ENCODE peak calls at places on chromosomes 16 and 17, in ten cellular contexts. Q is heart right ventricle, M is Panc1, N is stomach, V is Calu3, E is progenitor cell of endocrine pancreas, F is GM10248, A is B cell, K is WTC11, D is tibial nerve. Z is an unnamed sample.

GRCh38 chr17:77403854-77404253 is 263.1 kb downstream of the SEC14L1 start:
- DNase-seq in E (no peak), K (no peak), N (no peak), Q (no peak), A (no peak), V (no peak), M (no peak), D (no peak), F (no peak), Z (no peak)

GRCh38 chr17:66664336-66664735 is 170.6 kb upstream of the CACNG5 start:
- DNase-seq in K (no peak), V (no peak), Q (no peak), F (no peak), E (no peak), N (no peak), M (no peak), A (no peak), D (no peak), Z (no peak)

GRCh38 chr17:38579934-38580333 is 25.8 kb downstream of the SRCIN1 start:
- DNase-seq in N (peak), D (no peak), A (no peak), V (peak), M (no peak), F (no peak), Q (no peak), K (peak), E (no peak), Z (no peak)

GRCh38 chr16:30066882-30067583 is 1.5 kb downstream of the ALDOA start:
- DNase-seq in E (no peak), V (no peak), F (no peak), D (no peak), M (no peak), N (no peak), K (no peak), A (no peak), Q (peak), Z (no peak)

GRCh38 chr16:85145188-85145587 is 32.9 kb upstream of the CIBAR2 start:
- DNase-seq in M (no peak), Q (no peak), E (no peak), A (no peak), N (no peak), D (no peak), V (no peak), K (no peak), F (no peak), Z (no peak)

GRCh38 chr17:63405741-63406261 is 40.3 kb downstream of the CYB561 start:
- DNase-seq in F (peak), N (no peak), A (no peak), M (no peak), V (peak), Q (no peak), E (no peak), K (no peak), D (peak), Z (peak)

GRCh38 chr17:2751482-2751881 is 2.0 kb upstream of the CCDC92B start:
- DNase-seq in M (no peak), N (no peak), E (no peak), A (no peak), V (no peak), K (peak), D (no peak), Q (no peak), F (no peak), Z (no peak)

GRCh38 chr16:30997000-30997886 is 12.2 kb downstream of the HSD3B7 start:
- DNase-seq in M (peak), V (peak), F (peak), Q (peak), N (peak), K (peak), E (peak), D (peak), A (peak), Z (peak)

GRCh38 chr17:27430882-27431491 is 25.3 kb upstream of the KSR1 start:
- DNase-seq in E (peak), F (no peak), V (peak), M (no peak), A (no peak), D (no peak), Q (peak), K (peak), N (peak), Z (no peak)

GRCh38 chr17:41785876-41786226 is 660 bp downstream of the JUP start:
- DNase-seq in A (peak), E (peak), M (no peak), V (peak), Q (peak), D (no peak), N (peak), F (no peak), K (peak), Z (no peak)

GRCh38 chr17:17606416-17607000 is 15.0 kb upstream of the PEMT start:
- DNase-seq in Q (no peak), V (no peak), A (no peak), D (no peak), K (no peak), M (no peak), N (no peak), F (peak), E (no peak), Z (no peak)

GRCh38 chr17:63290784-63291183 is 155.3 kb downstream of the CYB561 start:
- DNase-seq in M (no peak), K (no peak), Q (no peak), D (no peak), N (no peak), E (no peak), V (no peak), A (no peak), F (no peak), Z (no peak)

GRCh38 chr17:42522263-42522790 is 13.7 kb upstream of the NAGLU start:
- DNase-seq in M (no peak), D (no peak), A (no peak), K (no peak), F (no peak), N (no peak), V (no peak), E (no peak), Q (no peak), Z (no peak)

GRCh38 chr17:51580869-51581268 is 320.5 kb downstream of the UTP18 start:
- DNase-seq in Q (no peak), N (no peak), F (no peak), E (no peak), K (no peak), M (no peak), D (no peak), V (no peak), A (no peak), Z (no peak)

GRCh38 chr16:89864421-89864820 is 9.0 kb upstream of the TCF25 start:
- DNase-seq in D (no peak), N (no peak), Q (no peak), M (no peak), F (no peak), K (no peak), A (no peak), E (no peak), V (no peak), Z (no peak)

GRCh38 chr17:34997355-34997862 is 17.1 kb downstream of the LIG3 start:
- DNase-seq in F (no peak), E (no peak), Q (no peak), N (peak), V (no peak), K (no peak), A (no peak), M (no peak), D (peak), Z (no peak)

GRCh38 chr17:63439682-63440081 is 6.4 kb downstream of the CYB561 start:
- DNase-seq in D (peak), F (no peak), V (no peak), E (no peak), M (no peak), A (no peak), K (no peak), N (no peak), Q (no peak), Z (no peak)

GRCh38 chr17:80101946-80102706 is 745 bp downstream of the GAA start:
- DNase-seq in K (no peak), M (no peak), N (no peak), V (no peak), A (no peak), F (peak), D (peak), E (no peak), Q (peak), Z (peak)

GRCh38 chr17:58630883-58631522 is 60.8 kb downstream of the TEX14 start:
- DNase-seq in V (peak), A (peak), M (no peak), Q (no peak), D (no peak), E (no peak), F (no peak), N (peak), K (peak), Z (no peak)

GRCh38 chr17:673200-673681 is 41.4 kb downstream of the VPS53 start:
- DNase-seq in V (no peak), M (no peak), N (no peak), D (no peak), Q (no peak), E (no peak), F (no peak), K (peak), A (no peak), Z (no peak)

GRCh38 chr17:45428050-45428953 is 4.4 kb downstream of the ARHGAP27 start:
- DNase-seq in V (peak), Q (peak), F (peak), D (peak), A (peak), K (peak), M (no peak), E (peak), N (peak), Z (peak)

GRCh38 chr17:50206604-50207293 is 5.3 kb upstream of the COL1A1 start:
- DNase-seq in K (peak), A (no peak), D (no peak), V (peak), E (peak), Q (peak), N (no peak), F (no peak), M (no peak), Z (no peak)

GRCh38 chr17:19958023-19958422 is 19.6 kb downstream of the AKAP10 start:
- DNase-seq in M (peak), D (no peak), Q (no peak), E (no peak), A (no peak), K (no peak), N (no peak), F (no peak), V (peak), Z (no peak)

GRCh38 chr16:47853635-47854034 is 302.2 kb downstream of the ABCC12 start:
- DNase-seq in V (no peak), F (no peak), M (no peak), K (no peak), D (no peak), Q (no peak), E (no peak), N (no peak), A (no peak), Z (no peak)

GRCh38 chr17:82948081-82948511 is 108.3 kb upstream of the ZNF750 start:
- DNase-seq in F (no peak), K (no peak), D (no peak), E (no peak), V (no peak), A (no peak), M (no peak), Q (no peak), N (no peak), Z (no peak)

GRCh38 chr17:19457830-19458271 is 46.8 kb downstream of the RNF112 start:
- DNase-seq in E (no peak), M (no peak), A (no peak), F (no peak), Q (no peak), D (no peak), V (no peak), N (no peak), K (peak), Z (no peak)

GRCh38 chr17:50218071-50218759 is 16.8 kb upstream of the COL1A1 start:
- DNase-seq in E (no peak), V (no peak), M (no peak), Q (no peak), N (no peak), D (no peak), K (no peak), A (no peak), F (no peak), Z (no peak)

GRCh38 chr16:7334801-7335560 is 2.3 kb downstream of the RBFOX1 start:
- DNase-seq in N (no peak), A (no peak), D (no peak), E (no peak), F (no peak), M (no peak), K (no peak), V (no peak), Q (no peak), Z (no peak)

GRCh38 chr17:44547625-44548297 is 9.5 kb upstream of the FZD2 start:
- DNase-seq in D (no peak), K (peak), F (no peak), M (no peak), V (no peak), N (no peak), A (no peak), E (no peak), Q (peak), Z (no peak)

GRCh38 chr17:59711936-59712335 is 4.5 kb downstream of the VMP1 start:
- DNase-seq in Q (no peak), F (no peak), E (no peak), M (no peak), A (no peak), K (no peak), D (no peak), V (no peak), N (no peak), Z (no peak)

GRCh38 chr17:73430165-73430680 is 118.4 kb upstream of the CDC42EP4 start:
- DNase-seq in Q (no peak), A (no peak), D (no peak), K (no peak), F (no peak), E (no peak), M (no peak), V (no peak), N (no peak), Z (no peak)

GRCh38 chr17:43543771-43544575 is 2.2 kb downstream of the ETV4 start:
- DNase-seq in V (peak), Q (no peak), N (no peak), D (no peak), M (no peak), A (no peak), F (no peak), K (peak), E (no peak), Z (no peak)
- TF ChIP-seq CTCF in V (no peak), Q (no peak), N (no peak), D (no peak), M (no peak), A (no peak), F (peak), K (no peak), E (no peak), Z (no peak)

DNA sequence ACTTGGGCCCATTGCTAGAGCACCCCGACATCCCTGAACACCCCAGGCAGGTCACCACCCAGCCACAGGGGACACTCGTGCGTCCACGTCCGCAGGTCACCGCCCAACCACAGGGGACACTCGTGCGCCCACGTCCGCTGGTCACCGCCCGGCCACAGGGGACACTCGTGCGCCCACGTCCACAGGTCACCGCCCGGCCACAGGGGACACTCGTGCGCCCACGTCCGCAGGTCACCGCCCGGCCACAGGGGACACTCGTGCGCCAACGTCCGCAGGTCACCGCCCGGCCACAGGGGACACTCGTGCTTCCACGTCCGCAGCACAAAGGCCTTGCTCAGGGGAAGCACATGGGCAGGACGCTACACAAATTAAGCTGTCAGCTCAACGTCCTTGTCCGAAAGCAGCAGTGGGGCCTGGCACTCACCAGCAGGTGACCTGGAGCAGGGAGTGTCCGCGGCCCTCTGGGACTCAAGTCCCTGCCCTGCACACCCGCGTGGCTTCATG is 17.7 kb downstream of the GALNS start:
- DNase-seq in V (no peak), N (no peak), F (no peak), D (no peak), A (no peak), M (no peak), K (peak), E (no peak), Q (no peak), Z (no peak)
- TF ChIP-seq CTCF in V (peak), N (no peak), F (no peak), D (no peak), A (no peak), M (peak), K (no peak), E (peak), Q (no peak), Z (no peak)

DNA sequence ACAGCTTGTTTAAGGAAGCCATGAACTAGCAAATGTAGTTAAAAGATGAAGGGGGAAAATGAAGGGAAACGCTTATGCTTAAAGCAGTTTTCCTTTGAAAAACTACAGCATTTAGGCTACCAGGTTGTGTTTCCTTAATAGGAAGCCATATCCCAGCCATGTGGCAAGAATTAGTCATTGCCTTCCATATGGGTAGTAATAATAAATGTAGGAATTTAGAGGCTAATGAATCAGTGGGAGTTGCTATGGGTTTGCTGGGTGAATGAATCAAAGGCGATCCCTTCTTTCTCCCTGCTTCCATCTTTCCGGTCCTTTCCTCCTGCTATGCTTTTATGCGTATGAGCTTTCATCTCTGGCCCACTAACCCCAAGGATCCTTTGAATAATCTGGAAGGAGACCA is 89.8 kb upstream of the TBX2 start:
- DNase-seq in D (no peak), M (no peak), A (no peak), V (no peak), F (no peak), N (no peak), Q (no peak), K (no peak), E (no peak), Z (no peak)
- TF ChIP-seq CTCF in D (no peak), M (no peak), A (no peak), V (no peak), F (no peak), N (no peak), Q (no peak), K (no peak), E (no peak), Z (no peak)

GRCh38 chr17:7294614-7295153 is at the start of gene YBX2:
- DNase-seq in E (peak), K (peak), N (peak), A (peak), Q (peak), M (no peak), F (peak), V (peak), D (no peak), Z (peak)

GRCh38 chr17:7293131-7293557 is 1.3 kb downstream of the YBX2 start:
- DNase-seq in Q (no peak), K (no peak), V (no peak), E (no peak), D (no peak), N (no peak), A (no peak), M (no peak), F (no peak), Z (peak)

GRCh38 chr17:7293821-7294613 is 422 bp downstream of the YBX2 start:
- DNase-seq in E (peak), M (no peak), A (no peak), N (peak), K (peak), F (no peak), D (no peak), V (no peak), Q (no peak), Z (peak)

GRCh38 chr17:7296189-7296861 is 1.9 kb upstream of the YBX2 start:
- DNase-seq in E (peak), K (peak), F (peak), D (peak), N (peak), M (no peak), A (peak), Q (peak), V (peak), Z (peak)

GRCh38 chr17:7295230-7296180 is 1.1 kb upstream of the YBX2 start:
- DNase-seq in M (no peak), F (no peak), A (no peak), D (no peak), K (no peak), V (no peak), E (no peak), Q (no peak), N (no peak), Z (peak)
- TF ChIP-seq CTCF in M (no peak), F (no peak), A (no peak), D (no peak), K (no peak), V (no peak), E (peak), Q (no peak), N (no peak), Z (no peak)

GRCh38 chr17:81480140-81480917 is 32.3 kb downstream of the ACTG1 start:
- DNase-seq in N (no peak), K (no peak), E (no peak), A (no peak), D (peak), M (no peak), Q (no peak), V (no peak), F (no peak), Z (no peak)
- TF ChIP-seq CTCF in N (no peak), K (no peak), E (no peak), A (no peak), D (no peak), M (no peak), Q (no peak), V (no peak), F (no peak), Z (no peak)

DNA sequence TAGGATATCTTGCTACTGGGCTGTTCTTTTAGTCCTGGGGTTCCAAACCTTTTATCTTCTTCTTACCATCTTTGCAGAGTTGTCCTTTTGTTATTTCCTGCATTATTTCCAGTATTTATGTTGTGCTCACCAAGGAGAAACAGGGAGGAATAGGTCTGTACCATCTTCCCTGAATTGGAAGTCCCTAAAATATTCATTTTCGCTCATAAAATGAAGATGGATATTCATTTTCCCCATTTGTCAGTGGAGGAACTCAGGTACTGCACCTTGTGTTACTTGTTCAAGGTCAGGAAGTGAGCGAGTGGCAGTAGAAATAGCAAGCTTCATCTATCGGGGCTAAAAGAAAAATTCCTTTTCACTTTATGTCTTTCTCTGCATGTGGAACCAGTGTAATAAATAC is 989.7 kb downstream of the CDH11 start:
- DNase-seq in N (no peak), Q (no peak), F (no peak), V (no peak), D (no peak), A (no peak), K (no peak), M (no peak), E (no peak), Z (no peak)
- TF ChIP-seq CTCF in N (no peak), Q (no peak), F (no peak), V (no peak), D (no peak), A (no peak), K (no peak), M (no peak), E (peak), Z (no peak)

GRCh38 chr16:87392823-87393679 is 915 bp downstream of the MAP1LC3B start:
- DNase-seq in K (peak), D (no peak), N (peak), F (peak), V (peak), A (no peak), Q (peak), M (no peak), E (peak), Z (peak)
- TF ChIP-seq CTCF in K (no peak), D (peak), N (no peak), F (no peak), V (no peak), A (no peak), Q (peak), M (no peak), E (peak), Z (no peak)

GRCh38 chr16:87058728-87059250 is 258.4 kb downstream of the C16orf95 start:
- DNase-seq in K (no peak), F (no peak), Q (no peak), A (no peak), N (no peak), M (no peak), D (no peak), V (no peak), E (no peak), Z (no peak)

GRCh38 chr16:87057951-87058560 is 259.1 kb downstream of the C16orf95 start:
- DNase-seq in V (no peak), D (no peak), N (no peak), Q (no peak), M (no peak), F (no peak), E (no peak), A (no peak), K (no peak), Z (no peak)

GRCh38 chr16:87056551-87056950 is 260.6 kb downstream of the C16orf95 start:
- DNase-seq in K (no peak), D (no peak), A (no peak), V (no peak), E (no peak), F (no peak), Q (no peak), N (no peak), M (no peak), Z (no peak)

GRCh38 chr16:87056083-87056482 is 261.1 kb downstream of the C16orf95 start:
- DNase-seq in F (no peak), K (no peak), Q (no peak), E (no peak), N (no peak), V (no peak), M (no peak), D (no peak), A (peak), Z (no peak)

GRCh38 chr16:87057291-87057881 is 259.8 kb downstream of the C16orf95 start:
- DNase-seq in A (no peak), V (no peak), N (no peak), E (no peak), M (no peak), Q (no peak), K (peak), D (no peak), F (no peak), Z (no peak)
- TF ChIP-seq CTCF in A (no peak), V (no peak), N (no peak), E (no peak), M (peak), Q (no peak), K (no peak), D (no peak), F (no peak), Z (no peak)

GRCh38 chr17:69188796-69189195 is 39.8 kb downstream of the ABCA10 start:
- DNase-seq in E (no peak), M (no peak), N (no peak), F (no peak), V (no peak), K (no peak), A (no peak), D (no peak), Q (no peak), Z (no peak)
- TF ChIP-seq CTCF in E (no peak), M (no peak), N (no peak), F (no peak), V (no peak), K (no peak), A (no peak), D (no peak), Q (no peak), Z (no peak)